ENCODE peak calls at places on chromosomes 5 and 9, in eight cellular contexts. H, N, O, Y, Q, X, K and I are unnamed samples.

GRCh38 chr5:59326551-59326950 is 567.0 kb downstream of the PDE4D start:
- DNase-seq in H (no peak), N (no peak), O (no peak), Y (no peak), Q (peak; percentile 21), X (no peak), K (no peak), I (no peak)

GRCh38 chr5:150399158-150400019 is 13.3 kb downstream of the CD74 start:
- DNase-seq in H (no peak), N (no peak), O (no peak), Y (no peak), Q (no peak), X (no peak), K (no peak), I (no peak)

GRCh38 chr5:180109920-180110319 is 38.4 kb upstream of the RNF130 start:
- DNase-seq in H (no peak), N (no peak), O (no peak), Y (no peak), Q (no peak), X (no peak), K (no peak), I (no peak)

GRCh38 chr5:160047362-160047761 is 38.4 kb downstream of the TTC1 start:
- DNase-seq in H (no peak), N (no peak), O (no peak), Y (no peak), Q (no peak), X (no peak), K (no peak), I (no peak)

GRCh38 chr9:114283551-114284111 is 39.3 kb upstream of the ORM1 start:
- DNase-seq in H (no peak), N (no peak), O (peak; percentile 47), Y (peak; percentile 11), Q (no peak), X (no peak), K (no peak), I (no peak)

GRCh38 chr5:153630546-153630945 is 140.1 kb downstream of the GRIA1 start:
- DNase-seq in H (no peak), N (no peak), O (no peak), Y (no peak), Q (no peak), X (no peak), K (no peak), I (no peak)

GRCh38 chr9:122125158-122125890 is 32.2 kb upstream of the TTLL11 start:
- DNase-seq in H (peak; percentile 72), N (peak; percentile 35), O (no peak), Y (peak; percentile 80), Q (peak; percentile 83), X (peak; percentile 65), K (peak; percentile 78), I (peak; percentile 80)

GRCh38 chr9:109935406-109936087 is 155.5 kb downstream of the PALM2AKAP2 start:
- DNase-seq in H (no peak), N (no peak), O (no peak), Y (no peak), Q (no peak), X (no peak), K (no peak), I (no peak)

GRCh38 chr5:90022711-90023053 is 386.9 kb downstream of the CETN3 start:
- DNase-seq in H (no peak), N (no peak), O (no peak), Y (no peak), Q (peak; percentile 39), X (no peak), K (no peak), I (no peak)

GRCh38 chr5:180118391-180118791 is 46.8 kb upstream of the RNF130 start:
- DNase-seq in H (no peak), N (no peak), O (no peak), Y (no peak), Q (no peak), X (no peak), K (peak; percentile 0), I (peak; percentile 15)

GRCh38 chr5:115069087-115069968 is 100.4 kb downstream of the TRIM36 start:
- DNase-seq in H (no peak), N (no peak), O (no peak), Y (no peak), Q (peak; percentile 61), X (no peak), K (peak; percentile 35), I (no peak)